ENCODE peak calls at places on chromosomes 5 and 9, in four cellular contexts. X, Z, G and K are unnamed samples.

GRCh38 chr9:98995059-98995665 is 51.5 kb downstream of the COL15A1 start:
- DNase-seq in X (no peak), Z (no peak), G (no peak), K (no peak)

GRCh38 chr9:108039491-108039890 is 549.9 kb upstream of the KLF4 start:
- DNase-seq in X (no peak), G (no peak), Z (no peak), K (no peak)

GRCh38 chr5:102867999-102868662 is 113.0 kb downstream of the PAM start:
- DNase-seq in Z (no peak), G (no peak), X (no peak), K (no peak)

GRCh38 chr9:85536076-85536475 is 205.7 kb downstream of the AGTPBP1 start:
- DNase-seq in X (no peak), Z (no peak), G (peak), K (peak)

GRCh38 chr5:43412151-43412550 is at the start of gene CCL28:
- DNase-seq in G (no peak), X (no peak), Z (no peak), K (no peak)

GRCh38 chr5:146622391-146622790 is 106.4 kb upstream of the GPR151 start:
- DNase-seq in X (no peak), G (no peak), Z (no peak), K (no peak)

GRCh38 chr5:35736280-35736679 is 118.6 kb downstream of the SPEF2 start:
- DNase-seq in Z (no peak), G (no peak), X (no peak), K (no peak)

GRCh38 chr9:109791747-109792146 is 11.7 kb downstream of the PALM2AKAP2 start:
- DNase-seq in Z (no peak), X (no peak), G (no peak), K (no peak)

GRCh38 chr5:146283344-146283761 is 55.3 kb upstream of the POU4F3 start:
- DNase-seq in G (no peak), Z (no peak), X (peak), K (peak)

GRCh38 chr5:3595102-3595961 is at the start of gene IRX1:
- DNase-seq in G (no peak), Z (no peak), X (no peak), K (peak)

GRCh38 chr5:159343295-159344094 is 13.2 kb upstream of the IL12B start:
- DNase-seq in Z (no peak), X (no peak), G (no peak), K (no peak)

GRCh38 chr5:142356318-142356715 is 31.5 kb upstream of the SPRY4 start:
- DNase-seq in G (no peak), Z (no peak), X (no peak), K (no peak)

GRCh38 chr5:9350301-9350797 is 195.5 kb downstream of the SEMA5A start:
- DNase-seq in G (no peak), Z (no peak), X (no peak), K (no peak)

GRCh38 chr5:11273180-11273882 is 512.3 kb upstream of the DAP start:
- DNase-seq in X (no peak), G (no peak), Z (no peak), K (no peak)

GRCh38 chr9:127361561-127361960 is 35.4 kb upstream of the SLC2A8 start:
- DNase-seq in Z (no peak), X (no peak), G (no peak), K (no peak)

GRCh38 chr9:109043578-109043977 is 30.3 kb upstream of the CTNNAL1 start:
- DNase-seq in G (no peak), X (no peak), Z (no peak), K (no peak)

GRCh38 chr9:108473209-108474112 is 382.3 kb downstream of the ACTL7B start:
- DNase-seq in X (no peak), G (peak), Z (no peak), K (no peak)

GRCh38 chr5:172866802-172867748 is 33.0 kb downstream of the ERGIC1 start:
- DNase-seq in Z (peak), G (no peak), X (no peak), K (no peak)

GRCh38 chr5:122369416-122369815 is 57.4 kb downstream of the SNCAIP start:
- DNase-seq in Z (no peak), G (no peak), X (no peak), K (no peak)

GRCh38 chr9:95406114-95406513 is 88.6 kb upstream of the FANCC start:
- DNase-seq in G (peak), Z (no peak), X (no peak), K (no peak)

GRCh38 chr5:140214831-140215230 is 39.8 kb downstream of the CYSTM1 start:
- DNase-seq in G (no peak), X (no peak), Z (no peak), K (no peak)

GRCh38 chr9:115063058-115063850 is 54.7 kb downstream of the TNC start:
- DNase-seq in G (no peak), X (no peak), Z (no peak), K (no peak)

GRCh38 chr5:173278172-173278571 is 43.2 kb upstream of the NKX2-5 start:
- DNase-seq in Z (no peak), X (no peak), G (no peak), K (no peak)

GRCh38 chr9:6869081-6869948 is 111.5 kb downstream of the KDM4C start:
- DNase-seq in Z (no peak), X (no peak), G (no peak), K (no peak)

GRCh38 chr5:14035859-14036440 is 91.5 kb upstream of the DNAH5 start:
- DNase-seq in Z (no peak), G (peak), X (peak), K (peak)

GRCh38 chr9:37209431-37210386 is 89.3 kb downstream of the ZCCHC7 start:
- DNase-seq in Z (no peak), G (no peak), X (no peak), K (no peak)

GRCh38 chr9:137070201-137070905 is at the start of gene SAPCD2:
- DNase-seq in X (peak), Z (peak), G (peak), K (peak)
- TF ChIP-seq POLR2A in X (peak), Z (no peak), G (no peak), K (peak)

DNA sequence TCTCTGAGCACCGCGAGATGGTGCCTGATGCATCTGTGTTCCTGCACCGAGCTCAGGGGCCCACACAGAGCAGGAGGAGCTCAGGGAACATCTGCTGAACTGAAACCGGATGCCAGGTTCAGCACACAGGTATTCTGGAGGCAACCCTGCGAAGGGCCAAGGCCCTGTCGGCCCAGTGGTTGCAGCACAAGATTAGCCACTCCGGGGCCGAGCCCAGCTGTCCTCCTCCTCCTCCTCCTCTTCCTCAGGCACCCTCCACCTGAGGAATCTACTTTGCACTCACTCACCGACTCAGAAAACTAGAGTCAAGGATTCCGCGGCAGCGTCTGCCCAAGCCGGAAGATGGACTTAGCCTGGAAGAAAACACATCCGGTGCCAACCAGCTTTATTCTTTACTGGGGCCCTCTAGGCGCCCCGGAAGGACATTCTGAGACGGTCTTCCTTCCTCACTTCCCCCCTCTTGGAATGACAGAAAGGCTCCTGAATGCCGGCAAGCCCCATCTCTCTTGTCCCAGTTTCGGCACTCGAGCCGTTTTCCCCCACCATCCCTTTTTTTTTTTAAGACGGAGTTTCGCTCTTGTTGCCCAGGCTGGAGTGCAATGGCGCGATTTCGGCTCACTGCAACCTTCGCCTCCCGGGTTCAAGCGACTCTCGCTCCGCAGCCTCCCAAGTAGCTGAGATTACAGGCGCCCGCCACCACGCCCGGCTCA is at the start of gene ZBTB6:
- DNase-seq in G (peak), Z (peak), X (peak), K (peak)
- TF ChIP-seq POLR2A in G (no peak), Z (no peak), X (no peak), K (peak)

DNA sequence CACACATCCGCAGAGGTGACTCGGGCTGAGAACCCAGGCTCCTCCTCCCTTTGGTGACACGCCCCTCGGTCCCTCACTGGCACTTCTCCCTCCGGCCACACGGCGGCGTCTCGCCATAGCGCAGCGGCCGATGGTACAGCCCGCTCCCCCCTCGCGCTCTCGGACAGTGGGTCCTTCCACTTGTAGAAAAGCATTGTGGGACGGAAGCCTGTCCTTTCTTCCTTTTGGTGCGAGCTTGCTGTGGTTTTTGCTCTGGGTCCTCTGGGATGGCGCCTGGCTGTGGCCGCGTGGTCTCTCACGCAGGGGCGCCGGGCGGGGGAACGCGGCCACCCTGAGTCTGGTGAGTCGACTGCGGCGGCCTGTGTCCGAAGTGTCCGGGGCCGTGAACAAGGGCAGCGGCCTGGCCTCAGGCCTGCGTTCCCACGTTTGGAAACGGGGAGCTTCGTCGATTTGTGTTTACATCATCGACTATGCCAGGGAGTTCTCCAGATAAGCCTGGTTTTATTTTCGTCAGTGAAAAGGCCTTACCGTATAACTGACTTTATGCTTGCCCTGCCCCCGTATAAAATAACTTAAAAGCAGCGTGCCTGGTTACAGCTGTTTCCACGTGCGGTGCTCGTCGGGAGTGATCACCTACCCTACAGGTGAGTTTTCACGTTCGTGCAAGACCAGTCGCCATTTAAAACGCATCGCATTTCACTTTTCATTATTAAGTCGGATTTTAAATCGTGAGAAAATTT is 258.3 kb downstream of the EPB41L4A start:
- DNase-seq in X (peak), G (peak), Z (peak), K (peak)
- TF ChIP-seq POLR2A in X (peak), G (no peak), Z (no peak), K (peak)

GRCh38 chr5:132483101-132483500 is 7.5 kb downstream of the IRF1 start:
- DNase-seq in G (no peak), X (no peak), Z (no peak), K (no peak)
- TF ChIP-seq POLR2A in G (no peak), X (no peak), Z (no peak), K (no peak)